ENCODE peak calls at places on chromosomes 13 and 19, in five cellular contexts. K is activated CD4-positive, alpha-beta T cell treated with anti-CD3 and anti-CD28 coated beads, Interleukin-2, amount 50 U/mL, for 1 hour; Y is substantia nigra; M is NCI-H226; E is left ventricle myocardium inferior. Q is an unnamed sample.

GRCh38 chr19:57241181-57241580 is 749 bp downstream of the ZNF805 start:
- DNase-seq in Y (no peak), E (no peak), M (no peak), K (no peak), Q (peak; percentile 11)

GRCh38 chr13:63517376-63517775 is 2101.7 kb upstream of the PCDH20 start:
- DNase-seq in M (peak; percentile 5), Y (no peak), K (no peak), E (no peak), Q (no peak)

GRCh38 chr13:109684084-109684835 is 102.1 kb downstream of the IRS2 start:
- DNase-seq in K (no peak), M (no peak), Y (no peak), E (no peak), Q (no peak)

GRCh38 chr13:25324100-25324499 is 22.7 kb downstream of the NUP58 start:
- DNase-seq in E (no peak), Y (no peak), M (no peak), K (no peak), Q (no peak)

GRCh38 chr19:10061717-10062310 is 24.3 kb upstream of the SHFL start:
- DNase-seq in Y (no peak), E (no peak), M (no peak), K (no peak), Q (no peak)

GRCh38 chr19:47781590-47782318 is 3.3 kb downstream of the SELENOW start:
- DNase-seq in K (no peak), Y (peak; percentile 38), M (no peak), E (peak; percentile 50), Q (no peak)

GRCh38 chr19:435056-435706 is 25.7 kb downstream of the SHC2 start:
- DNase-seq in E (no peak), M (no peak), K (no peak), Y (no peak), Q (no peak)

GRCh38 chr19:21094347-21095025 is 12.5 kb downstream of the ZNF714 start:
- DNase-seq in E (no peak), K (no peak), M (no peak), Y (no peak), Q (no peak)

GRCh38 chr13:96650301-96650886 is 343.9 kb downstream of the OXGR1 start:
- DNase-seq in M (peak; percentile 83), E (no peak), Y (no peak), K (no peak), Q (no peak)

GRCh38 chr13:92913840-92914239 is 312.8 kb upstream of the GPC6 start:
- DNase-seq in K (no peak), M (no peak), E (no peak), Y (no peak), Q (no peak)

GRCh38 chr13:52760078-52760477 is 20.5 kb upstream of the CNMD start:
- DNase-seq in K (no peak), Y (no peak), M (no peak), E (no peak), Q (no peak)

GRCh38 chr19:5097331-5097930 is 128.5 kb downstream of the KDM4B start:
- DNase-seq in Y (no peak), K (no peak), M (no peak), E (no peak), Q (no peak)

GRCh38 chr13:45885194-45885593 is 33.6 kb upstream of the SIAH3 start:
- DNase-seq in E (no peak), Y (no peak), K (no peak), M (no peak), Q (no peak)

GRCh38 chr19:30313353-30313750 is 58.8 kb upstream of the ZNF536 start:
- DNase-seq in E (no peak), M (no peak), Y (no peak), K (no peak), Q (no peak)

GRCh38 chr13:102687520-102687919 is 7.3 kb downstream of the METTL21C start:
- DNase-seq in K (no peak), E (no peak), M (no peak), Y (no peak), Q (no peak)

GRCh38 chr19:15430526-15431120 is 11.8 kb upstream of the AKAP8L start:
- DNase-seq in M (no peak), Y (no peak), E (no peak), K (no peak), Q (no peak)

GRCh38 chr19:37466277-37466797 is 907 bp downstream of the ZNF569 start:
- DNase-seq in M (no peak), K (no peak), Y (no peak), E (no peak), Q (no peak)

GRCh38 chr19:47697863-47698609 is 15.2 kb upstream of the EHD2 start:
- DNase-seq in K (peak; percentile 53), M (peak; percentile 72), Y (peak; percentile 56), E (peak; percentile 73), Q (peak; percentile 74)

Q was measured in germinal center.